ENCODE peak calls at places on chromosomes 3 and 15, in five cellular contexts. V, D, M, P and E are unnamed samples. For H3K27me3, the result is how much of the 10 kb centered on the place peaks cover.

GRCh38 chr3:18405141-18405540 is 20.0 kb downstream of the SATB1 start:
- DNase-seq in P (no peak), D (no peak), V (no peak), M (no peak), E (no peak)

GRCh38 chr15:72952151-72952550 is 100.1 kb upstream of the NEO1 start:
- DNase-seq in D (no peak), P (no peak), V (no peak), M (no peak), E (no peak)

GRCh38 chr3:52021869-52022268 is 26.2 kb upstream of the RPL29 start:
- DNase-seq in M (no peak), P (no peak), D (no peak), V (no peak), E (no peak)

GRCh38 chr15:99096894-99097426 is 7.9 kb upstream of the SYNM start:
- DNase-seq in P (no peak), V (no peak), M (peak), D (no peak), E (no peak)

GRCh38 chr15:55587321-55588069 is 650 bp downstream of the PYGO1 start:
- DNase-seq in D (no peak), P (no peak), M (peak), V (no peak), E (peak)

GRCh38 chr15:81398910-81399551 is 25.0 kb upstream of the TMC3 start:
- DNase-seq in V (no peak), P (no peak), M (no peak), D (no peak), E (no peak)

GRCh38 chr3:156298938-156299337 is 178.6 kb downstream of the KCNAB1 start:
- DNase-seq in P (no peak), M (peak), V (no peak), D (no peak), E (no peak)

GRCh38 chr3:179853176-179853575 is 183.6 kb downstream of the PEX5L start:
- DNase-seq in P (no peak), D (no peak), M (no peak), V (no peak), E (peak)

GRCh38 chr3:50321844-50322385 is 630 bp downstream of the HYAL2 start:
- DNase-seq in D (no peak), V (no peak), P (no peak), M (no peak), E (no peak)

GRCh38 chr3:73432021-73432722 is 192.6 kb downstream of the PDZRN3 start:
- DNase-seq in M (peak), P (no peak), V (no peak), D (no peak), E (peak)

GRCh38 chr3:30314757-30315156 is 291.6 kb upstream of the TGFBR2 start:
- DNase-seq in M (no peak), D (no peak), P (no peak), V (no peak), E (no peak)

GRCh38 chr3:145094355-145094941 is 1066.5 kb downstream of the PLOD2 start:
- DNase-seq in V (no peak), P (no peak), M (no peak), D (no peak), E (peak)

GRCh38 chr3:114627760-114628159 is 333.9 kb downstream of the TIGIT start:
- DNase-seq in P (no peak), D (no peak), V (no peak), M (peak), E (no peak)

GRCh38 chr15:60118564-60119080 is 114.5 kb downstream of the FOXB1 start:
- DNase-seq in V (no peak), M (no peak), D (no peak), P (no peak), E (no peak)

GRCh38 chr3:193978446-193978845 is 157.5 kb upstream of the HES1 start:
- DNase-seq in D (no peak), V (no peak), M (no peak), P (no peak), E (no peak)

GRCh38 chr15:65095747-65096104 is 19.2 kb downstream of the KBTBD13 start:
- DNase-seq in D (no peak), P (no peak), M (peak), V (peak), E (no peak)

GRCh38 chr3:124851905-124852304 is 35.3 kb downstream of the ITGB5 start:
- DNase-seq in P (no peak), M (no peak), V (no peak), D (no peak), E (no peak)

GRCh38 chr3:38648659-38649499 is 608 bp downstream of the SCN5A start:
- DNase-seq in P (no peak), V (no peak), M (peak), D (no peak), E (no peak)

GRCh38 chr3:46681387-46681786 is 12.1 kb downstream of the ALS2CL start:
- DNase-seq in D (no peak), P (no peak), M (peak), V (no peak), E (no peak)

GRCh38 chr3:136195258-136196063 is 674 bp downstream of the MSL2 start:
- DNase-seq in M (peak), D (no peak), V (peak), P (peak), E (peak)

GRCh38 chr15:32682569-32682968 is 35.2 kb upstream of the GREM1 start:
- DNase-seq in P (no peak), V (no peak), D (no peak), M (no peak), E (peak)

GRCh38 chr3:150303776-150304175 is 104.3 kb upstream of the TSC22D2 start:
- DNase-seq in M (no peak), P (no peak), D (peak), V (no peak), E (no peak)

GRCh38 chr15:100234158-100235029 is 107.4 kb downstream of the ADAMTS17 start:
- DNase-seq in V (no peak), P (no peak), M (no peak), D (no peak), E (peak)

DNA sequence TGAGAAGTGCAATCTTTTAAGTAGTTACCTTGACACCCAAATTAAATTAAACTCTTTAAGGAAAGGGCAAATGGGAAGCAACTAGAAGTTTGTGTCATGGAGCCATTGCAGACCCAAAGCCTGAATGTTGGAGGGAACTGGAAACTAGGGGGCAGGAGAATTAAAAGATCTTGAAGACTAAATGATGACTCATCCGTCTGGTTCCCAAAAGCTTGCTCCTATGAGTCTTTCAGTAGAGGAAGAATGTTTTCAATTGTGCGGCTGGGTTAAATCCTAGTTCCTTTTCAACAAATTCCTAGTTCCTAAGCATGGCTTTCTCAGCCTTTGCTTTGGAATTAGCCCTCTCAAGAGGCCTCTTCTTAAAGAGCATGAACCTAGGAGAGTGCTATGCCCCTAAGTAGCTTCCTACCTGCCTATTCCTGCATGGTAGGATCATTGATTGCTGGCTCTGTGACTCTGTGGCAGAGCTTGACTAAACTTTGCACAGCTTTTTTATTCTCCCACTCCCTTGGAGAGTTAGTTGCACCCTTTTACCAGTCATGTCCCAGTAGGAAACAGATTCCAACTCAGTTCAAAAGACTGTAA is 17.7 kb downstream of the CLEC3B start:
- DNase-seq in M (no peak), P (no peak), D (no peak), V (no peak), E (peak)
- TF ChIP-seq CTCF in M (no peak), P (no peak), D (no peak), V (no peak), E (peak)

DNA sequence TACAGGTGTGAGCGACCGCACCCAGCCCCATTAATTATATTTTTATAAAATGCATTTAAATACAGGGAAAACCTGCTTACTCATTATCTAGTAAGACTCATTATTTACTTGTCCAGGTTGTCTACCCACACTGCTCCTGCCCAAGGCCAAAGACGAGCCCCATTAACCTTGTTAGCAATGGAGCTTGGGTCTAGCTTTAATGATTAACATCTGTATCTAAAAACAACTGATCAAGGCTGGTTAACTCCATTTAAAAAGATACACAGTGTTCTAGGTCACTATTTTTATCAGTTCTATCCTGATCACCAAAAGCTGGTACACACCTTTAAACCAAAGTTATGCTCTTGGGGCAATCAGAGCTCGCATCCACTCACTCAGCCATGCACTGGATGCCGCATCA is 10.4 kb upstream of the NCKIPSD start:
- DNase-seq in D (no peak), P (no peak), V (no peak), M (no peak), E (no peak)
- H3K27ac ChIP-seq in D (no peak), P (no peak), V (no peak), M (peak), E (no peak)

DNA sequence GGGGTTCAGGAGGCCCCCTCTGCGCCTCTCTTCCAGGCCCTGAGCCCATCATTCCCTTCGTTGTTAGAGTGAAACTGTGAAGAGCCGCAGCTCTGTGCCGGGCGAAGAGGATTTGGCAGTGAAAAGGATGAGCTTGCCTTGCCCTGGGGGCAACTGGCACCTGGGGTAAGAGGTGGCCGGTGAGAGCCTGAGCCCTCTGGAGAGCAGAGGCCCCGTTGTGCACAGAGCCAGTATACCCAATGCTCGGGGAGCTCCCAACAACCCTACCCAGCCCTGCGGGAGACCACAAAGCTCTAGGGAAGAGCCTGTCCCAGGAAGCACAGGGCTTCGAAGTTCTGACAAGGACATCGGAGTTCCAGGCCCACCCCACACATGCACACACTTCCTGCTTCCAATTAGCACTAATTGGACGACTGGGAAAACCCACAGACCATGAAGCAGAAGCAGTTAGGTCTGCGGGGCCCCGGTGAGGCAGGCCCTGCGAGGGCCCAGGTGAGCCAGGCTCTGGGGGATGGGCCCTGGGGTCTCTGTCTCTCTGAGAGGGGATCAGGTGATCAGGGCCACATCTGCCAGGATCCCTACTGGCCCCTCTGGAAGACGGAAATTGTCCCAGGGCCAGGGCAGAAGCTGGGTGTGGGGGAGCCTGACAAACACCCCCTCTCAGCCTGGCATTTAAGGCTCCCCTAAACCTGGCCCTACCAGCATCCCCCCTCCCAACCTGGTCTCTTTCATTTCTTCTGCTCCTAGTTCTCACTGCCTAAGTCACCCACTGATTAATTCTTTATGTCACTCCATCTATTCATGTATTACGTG is 27.9 kb upstream of the SFMBT1 start:
- DNase-seq in M (peak), P (no peak), V (peak), D (no peak), E (no peak)
- H3K27me3 ChIP-seq in M (under half), P (under half), V (under half), D (under half), E (under half)

DNA sequence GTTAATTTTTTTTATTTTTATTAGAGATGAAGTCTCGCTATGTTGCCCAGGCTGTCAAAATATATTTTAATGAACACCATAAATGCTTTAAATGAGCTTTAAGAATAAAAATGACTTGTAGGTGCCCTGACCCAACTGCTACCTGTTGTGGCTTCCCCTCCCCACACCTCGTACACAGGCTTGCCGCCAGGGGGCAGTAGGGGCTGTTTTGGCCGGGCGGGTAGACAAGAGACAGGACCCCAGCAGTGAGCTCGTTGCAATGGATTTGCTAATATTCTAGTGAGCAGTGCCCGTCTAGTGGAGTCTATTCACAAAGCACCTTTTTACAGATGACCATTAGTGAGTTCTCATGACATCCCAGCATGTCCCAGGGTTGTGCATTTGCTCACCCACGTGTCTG is 418.1 kb downstream of the OCA2 start:
- DNase-seq in M (no peak), D (no peak), V (no peak), P (no peak), E (no peak)
- TF ChIP-seq CTCF in M (no peak), D (no peak), V (no peak), P (no peak), E (peak)

GRCh38 chr15:51841401-51842040 is 12.1 kb downstream of the TMOD3 start:
- DNase-seq in M (no peak), D (no peak), P (no peak), V (no peak), E (no peak)
- H3K27ac ChIP-seq in M (no peak), D (no peak), P (no peak), V (no peak), E (no peak)

GRCh38 chr15:25800761-25801515 is 62.2 kb downstream of the ATP10A start:
- DNase-seq in P (no peak), D (no peak), M (no peak), V (no peak), E (no peak)
- H3K27me3 ChIP-seq in P (under half), D (under half), M (under half), V (under half), E (under half)

GRCh38 chr3:126259411-126260391 is 79.3 kb upstream of the ALDH1L1 start:
- DNase-seq in D (no peak), V (peak), M (peak), P (no peak), E (peak)

GRCh38 chr3:126262227-126262626 is 81.8 kb upstream of the ALDH1L1 start:
- DNase-seq in P (no peak), V (no peak), D (no peak), M (no peak), E (no peak)

GRCh38 chr3:126258670-126259069 is 78.3 kb upstream of the ALDH1L1 start:
- DNase-seq in M (no peak), P (no peak), D (no peak), V (no peak), E (no peak)

GRCh38 chr3:126263539-126263938 is 83.2 kb upstream of the ALDH1L1 start:
- DNase-seq in D (no peak), P (no peak), V (no peak), M (no peak), E (no peak)

GRCh38 chr3:126261037-126261436 is 80.7 kb upstream of the ALDH1L1 start:
- DNase-seq in P (no peak), D (no peak), M (peak), V (no peak), E (no peak)
- TF ChIP-seq CTCF in P (no peak), D (no peak), M (no peak), V (no peak), E (peak)

DNA sequence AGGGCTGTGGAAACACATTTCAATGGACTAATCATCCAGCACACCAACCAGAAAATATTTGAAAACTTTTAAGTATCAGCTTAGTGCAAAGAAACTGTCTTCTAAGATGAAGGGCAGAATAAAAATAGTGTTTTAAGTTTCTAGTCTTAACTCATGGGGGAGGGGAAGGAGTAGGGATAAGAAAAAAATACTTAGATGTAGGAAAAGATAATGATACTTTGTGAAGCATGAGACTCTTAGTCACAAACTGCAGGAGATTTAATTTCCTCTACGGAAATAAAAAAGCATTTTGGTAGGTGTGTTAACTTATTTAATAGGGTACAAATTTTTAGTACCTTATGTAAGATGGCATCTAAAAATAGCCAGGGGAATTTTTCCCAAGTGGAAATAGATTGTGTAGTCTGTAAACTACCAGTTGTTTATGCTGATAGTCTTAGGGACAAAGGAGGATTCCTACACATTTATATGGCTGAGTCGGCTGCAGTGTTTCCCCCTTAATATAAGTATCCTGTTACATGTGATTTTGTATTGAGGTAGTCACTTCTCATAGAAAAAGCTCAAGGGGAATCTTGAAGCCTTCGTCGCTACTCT is 78.2 kb upstream of the GBE1 start:
- DNase-seq in D (no peak), M (no peak), V (no peak), P (no peak), E (no peak)
- H3K27ac ChIP-seq in D (no peak), M (no peak), V (no peak), P (no peak), E (no peak)

DNA sequence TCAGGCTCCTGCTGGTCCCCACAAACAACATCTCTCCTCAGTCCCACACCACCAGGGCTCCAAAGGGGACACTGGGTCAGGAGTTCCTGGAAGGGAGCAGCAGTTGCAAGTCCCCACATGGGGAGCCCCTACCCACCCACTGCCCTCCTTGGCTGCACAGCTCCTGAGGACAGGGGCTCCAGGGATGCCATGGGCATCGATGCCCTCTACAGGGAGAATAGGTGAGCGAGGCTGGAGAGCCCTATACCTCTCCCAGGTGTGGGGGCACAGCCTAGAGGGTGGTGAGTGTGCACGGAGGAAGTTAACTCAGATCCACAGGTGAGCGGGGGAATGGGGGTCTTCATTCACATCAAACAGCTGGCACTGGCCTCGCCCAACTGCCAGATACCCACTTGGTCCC is 141.2 kb upstream of the LINGO1 start:
- DNase-seq in D (no peak), M (no peak), P (no peak), V (no peak), E (no peak)
- H3K27me3 ChIP-seq in D (under half), M (under half), P (under half), V (under half), E (under half)